ENCODE peak calls at places on chromosomes 12 and 14, in six cellular contexts. X is fibroblast of the conjunctiva; U is stimulated activated CD4-positive, alpha-beta T cell treated with anti-CD3 and anti-CD28 coated beads, Interleukin-1b, Interleukin-23, amount 100 ng/mL, for 24 hours; R is AG20443; S is H9; N is NCI-H226. D is an unnamed sample.

GRCh38 chr12:79897617-79898016 is 37.3 kb downstream of the PPP1R12A start:
- DNase-seq in X (peak), N (peak), R (peak), U (no peak), S (no peak), D (peak)

GRCh38 chr12:6263931-6264330 is 46.6 kb upstream of the PLEKHG6 start:
- DNase-seq in S (no peak), X (no peak), U (no peak), R (no peak), N (peak), D (peak)

GRCh38 chr12:65955418-65955817 is 131.1 kb downstream of the HMGA2 start:
- DNase-seq in S (no peak), R (no peak), X (no peak), U (no peak), N (no peak), D (no peak)

GRCh38 chr12:71476513-71476912 is 36.9 kb downstream of the LGR5 start:
- DNase-seq in R (peak), X (peak), U (no peak), S (no peak), N (peak), D (no peak)

GRCh38 chr14:53956427-53957201 is at the start of gene BMP4:
- DNase-seq in R (no peak), U (no peak), S (peak), N (peak), X (no peak), D (peak)

GRCh38 chr12:21962236-21962635 is 21.0 kb upstream of the ABCC9 start:
- DNase-seq in N (peak), R (no peak), U (no peak), X (no peak), S (no peak), D (no peak)

GRCh38 chr12:94603434-94604068 is 46.8 kb downstream of the TMCC3 start:
- DNase-seq in N (no peak), S (no peak), R (peak), X (no peak), U (peak), D (peak)

GRCh38 chr14:49621114-49621881 is 699 bp downstream of the MGAT2 start:
- DNase-seq in N (no peak), X (no peak), U (peak), R (peak), S (peak), D (peak)

GRCh38 chr12:110931315-110931728 is 10.9 kb upstream of the MYL2 start:
- DNase-seq in U (no peak), R (peak), N (no peak), S (peak), X (no peak), D (peak)

GRCh38 chr12:6272300-6273208 is 37.9 kb upstream of the PLEKHG6 start:
- DNase-seq in R (peak), S (no peak), X (no peak), U (no peak), N (peak), D (peak)

GRCh38 chr14:104136472-104137296 is 1.7 kb upstream of the KIF26A start:
- DNase-seq in U (no peak), S (peak), X (no peak), R (no peak), N (no peak), D (no peak)